ENCODE peak calls at places on chromosomes 5 and 9, in nine cellular contexts. P is lower lobe of right lung; Y is aorta; R is CD8-positive, alpha-beta memory T cell; X is neuronal stem cell; N is foreskin keratinocyte; B is A549; K is upper lobe of right lung; W is H9. F is an unnamed sample.

GRCh38 chr5:172283020-172283861 is at the start of gene UBTD2:
- DNase-seq in P (peak), Y (peak), R (peak), X (peak), N (peak), B (peak), K (peak), W (peak), F (peak)

GRCh38 chr5:148382961-148383360 is 797 bp upstream of the FBXO38 start:
- DNase-seq in P (no peak), Y (no peak), R (no peak), X (no peak), N (no peak), B (no peak), K (no peak), W (no peak), F (no peak)

GRCh38 chr9:101435601-101436079 is at the start of gene ALDOB:
- DNase-seq in P (no peak), Y (no peak), R (no peak), X (no peak), N (no peak), B (no peak), K (no peak), W (no peak), F (no peak)

GRCh38 chr9:15373201-15373530 is 49.5 kb upstream of the SNAPC3 start:
- DNase-seq in P (no peak), Y (no peak), R (no peak), X (no peak), N (no peak), B (no peak), K (no peak), W (no peak), F (no peak)

GRCh38 chr5:75686480-75686879 is 30.8 kb downstream of the POC5 start:
- DNase-seq in P (no peak), Y (no peak), R (no peak), X (no peak), N (no peak), B (no peak), K (no peak), W (no peak), F (no peak)

GRCh38 chr5:152462021-152462721 is 57.1 kb upstream of the NMUR2 start:
- DNase-seq in P (no peak), Y (no peak), R (no peak), X (no peak), N (no peak), B (peak), K (no peak), W (no peak), F (no peak)

GRCh38 chr5:148011407-148012124 is 52.2 kb upstream of the SPINK5 start:
- DNase-seq in P (no peak), Y (no peak), R (no peak), X (no peak), N (peak), B (no peak), K (no peak), W (no peak), F (peak)

GRCh38 chr5:143024227-143024920 is 254.2 kb downstream of the ARHGAP26 start:
- DNase-seq in P (no peak), Y (no peak), R (no peak), X (no peak), N (no peak), B (no peak), K (no peak), W (no peak), F (no peak)

GRCh38 chr9:36835271-36835996 is 198.6 kb downstream of the PAX5 start:
- DNase-seq in P (no peak), Y (no peak), R (no peak), X (no peak), N (no peak), B (no peak), K (peak), W (no peak), F (no peak)

GRCh38 chr5:2686725-2687124 is 64.8 kb downstream of the IRX2 start:
- DNase-seq in P (no peak), Y (no peak), R (no peak), X (no peak), N (no peak), B (no peak), K (no peak), W (peak), F (no peak)

GRCh38 chr5:132190161-132190817 is 37.4 kb downstream of the P4HA2 start:
- DNase-seq in P (no peak), Y (no peak), R (no peak), X (peak), N (peak), B (peak), K (no peak), W (peak), F (peak)

GRCh38 chr9:81538929-81539716 is 150.2 kb downstream of the TLE1 start:
- DNase-seq in P (no peak), Y (no peak), R (no peak), X (no peak), N (no peak), B (no peak), K (no peak), W (no peak), F (no peak)

GRCh38 chr5:16809816-16810502 is 126.1 kb downstream of the MYO10 start:
- DNase-seq in P (peak), Y (no peak), R (no peak), X (no peak), N (no peak), B (no peak), K (no peak), W (no peak), F (no peak)

GRCh38 chr9:87640385-87640795 is 85.5 kb upstream of the CTSL start:
- DNase-seq in P (no peak), Y (no peak), R (no peak), X (no peak), N (no peak), B (no peak), K (no peak), W (no peak), F (no peak)

GRCh38 chr9:76414656-76415055 is 20.4 kb upstream of the RFK start:
- DNase-seq in P (no peak), Y (no peak), R (no peak), X (no peak), N (no peak), B (no peak), K (no peak), W (no peak), F (no peak)

GRCh38 chr9:111961575-111961974 is 65.0 kb downstream of the UGCG start:
- DNase-seq in P (no peak), Y (no peak), R (no peak), X (no peak), N (peak), B (no peak), K (no peak), W (no peak), F (no peak)

GRCh38 chr5:170752257-170753215 is 31.0 kb upstream of the GABRP start:
- DNase-seq in P (no peak), Y (no peak), R (no peak), X (no peak), N (peak), B (no peak), K (no peak), W (peak), F (no peak)

GRCh38 chr9:14238518-14238917 is 75.4 kb downstream of the NFIB start:
- DNase-seq in P (no peak), Y (no peak), R (no peak), X (peak), N (peak), B (peak), K (no peak), W (peak), F (peak)

GRCh38 chr5:96329886-96330531 is 103.0 kb downstream of the PCSK1 start:
- DNase-seq in P (no peak), Y (no peak), R (no peak), X (no peak), N (no peak), B (no peak), K (no peak), W (no peak), F (peak)

GRCh38 chr5:157471709-157472108 is 11.7 kb downstream of the NIPAL4 start:
- DNase-seq in P (no peak), Y (no peak), R (no peak), X (no peak), N (no peak), B (peak), K (no peak), W (peak), F (peak)

GRCh38 chr5:106873558-106873957 is 797.2 kb downstream of the EFNA5 start:
- DNase-seq in P (no peak), Y (no peak), R (no peak), X (no peak), N (peak), B (no peak), K (no peak), W (no peak), F (peak)

GRCh38 chr9:6576930-6577329 is 68.6 kb downstream of the GLDC start:
- DNase-seq in P (no peak), Y (no peak), R (no peak), X (no peak), N (no peak), B (no peak), K (no peak), W (no peak), F (no peak)

GRCh38 chr5:59999056-59999455 is 105.5 kb upstream of the PDE4D start:
- DNase-seq in P (no peak), Y (no peak), R (no peak), X (no peak), N (peak), B (no peak), K (no peak), W (no peak), F (no peak)

GRCh38 chr5:139561655-139562451 is 714 bp downstream of the UBE2D2 start:
- DNase-seq in P (peak), Y (peak), R (no peak), X (no peak), N (peak), B (peak), K (peak), W (peak), F (peak)

GRCh38 chr5:5273398-5273797 is 133.3 kb downstream of the ADAMTS16 start:
- DNase-seq in P (no peak), Y (no peak), R (no peak), X (no peak), N (no peak), B (no peak), K (no peak), W (no peak), F (no peak)

GRCh38 chr5:18553269-18553668 is 919.0 kb downstream of the TAF11L14 start:
- DNase-seq in P (no peak), Y (no peak), R (no peak), X (no peak), N (peak), B (peak), K (no peak), W (no peak), F (peak)

GRCh38 chr5:53249529-53249928 is 140.0 kb upstream of the MOCS2 start:
- DNase-seq in P (no peak), Y (no peak), R (no peak), X (no peak), N (peak), B (peak), K (no peak), W (no peak), F (peak)

GRCh38 chr5:173911623-173912022 is 23.5 kb downstream of the CPEB4 start:
- DNase-seq in P (no peak), Y (no peak), R (no peak), X (no peak), N (no peak), B (no peak), K (no peak), W (no peak), F (no peak)

GRCh38 chr5:134445841-134446818 is 34.4 kb upstream of the CDKN2AIPNL start:
- DNase-seq in P (no peak), Y (no peak), R (no peak), X (no peak), N (no peak), B (no peak), K (peak), W (no peak), F (no peak)

GRCh38 chr9:135028956-135029355 is 58.5 kb upstream of the OLFM1 start:
- DNase-seq in P (no peak), Y (no peak), R (peak), X (no peak), N (no peak), B (no peak), K (no peak), W (no peak), F (no peak)

GRCh38 chr9:73137286-73137899 is 14.3 kb upstream of the ANXA1 start:
- DNase-seq in P (no peak), Y (no peak), R (no peak), X (no peak), N (peak), B (no peak), K (no peak), W (no peak), F (no peak)

GRCh38 chr5:61311056-61311455 is 21.0 kb upstream of the ZSWIM6 start:
- DNase-seq in P (no peak), Y (no peak), R (no peak), X (no peak), N (no peak), B (no peak), K (no peak), W (peak), F (no peak)

GRCh38 chr5:61308699-61309098 is 23.4 kb upstream of the ZSWIM6 start:
- DNase-seq in P (no peak), Y (no peak), R (no peak), X (no peak), N (no peak), B (no peak), K (no peak), W (no peak), F (no peak)

GRCh38 chr5:61309115-61309514 is 22.9 kb upstream of the ZSWIM6 start:
- DNase-seq in P (no peak), Y (no peak), R (no peak), X (no peak), N (no peak), B (no peak), K (no peak), W (no peak), F (no peak)

GRCh38 chr5:61313960-61314681 is 17.9 kb upstream of the ZSWIM6 start:
- DNase-seq in P (no peak), Y (peak), R (no peak), X (no peak), N (peak), B (no peak), K (no peak), W (no peak), F (peak)

GRCh38 chr5:61311836-61312808 is 19.9 kb upstream of the ZSWIM6 start:
- DNase-seq in P (no peak), Y (no peak), R (no peak), X (no peak), N (peak), B (no peak), K (no peak), W (no peak), F (peak)
- H3K27ac ChIP-seq in P (no peak), Y (peak), R (no peak), X (no peak), N (no peak), B (peak), K (no peak), W (no peak), F (no peak)

GRCh38 chr5:177090813-177091212 is 4.1 kb downstream of the FGFR4 start:
- DNase-seq in P (no peak), Y (no peak), R (no peak), X (no peak), N (no peak), B (no peak), K (no peak), W (no peak), F (no peak)
- H3K27ac ChIP-seq in P (no peak), Y (no peak), R (no peak), X (no peak), N (no peak), B (no peak), K (no peak), W (no peak), F (no peak)

GRCh38 chr5:149747141-149747832 is 17.2 kb downstream of the PPARGC1B start:
- DNase-seq in P (peak), Y (no peak), R (no peak), X (no peak), N (peak), B (no peak), K (peak), W (no peak), F (peak)

GRCh38 chr5:149747833-149748366 is 17.8 kb downstream of the PPARGC1B start:
- DNase-seq in P (no peak), Y (no peak), R (no peak), X (no peak), N (no peak), B (no peak), K (no peak), W (no peak), F (peak)

GRCh38 chr5:149749481-149750365 is 19.6 kb downstream of the PPARGC1B start:
- DNase-seq in P (no peak), Y (no peak), R (no peak), X (no peak), N (peak), B (no peak), K (no peak), W (no peak), F (peak)

GRCh38 chr5:149750596-149750995 is 20.5 kb downstream of the PPARGC1B start:
- DNase-seq in P (no peak), Y (no peak), R (no peak), X (no peak), N (no peak), B (no peak), K (no peak), W (no peak), F (no peak)

DNA sequence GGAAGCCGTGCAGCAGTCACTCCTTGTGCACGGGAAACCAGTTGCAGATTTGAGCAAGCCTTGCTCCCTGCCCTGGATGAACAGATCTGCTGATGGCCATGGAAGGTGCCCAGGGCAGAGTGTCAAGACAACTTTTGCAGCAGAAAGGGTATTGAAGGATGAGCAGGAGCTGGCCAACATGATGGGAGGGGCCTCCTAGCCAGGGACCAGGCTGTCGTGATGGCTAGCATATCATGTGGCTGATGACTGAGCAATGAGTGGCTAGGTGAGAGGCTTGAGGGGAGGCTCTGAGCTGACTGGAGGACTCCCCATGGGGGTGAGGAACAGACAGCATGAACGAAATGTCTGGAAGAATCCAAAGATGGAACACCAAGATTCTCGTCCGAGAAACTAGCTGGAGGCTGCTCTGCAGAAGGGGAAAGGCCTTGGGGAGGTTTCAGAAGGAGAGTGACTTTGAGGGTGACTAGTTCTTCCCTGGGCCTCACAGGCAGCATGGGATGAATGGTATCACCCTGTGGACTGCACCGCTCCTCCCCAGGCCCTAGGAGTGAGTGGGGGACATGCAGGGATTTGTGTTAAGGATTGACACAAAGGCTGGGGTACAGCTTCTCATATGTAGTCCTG is 18.5 kb downstream of the PPARGC1B start:
- DNase-seq in P (no peak), Y (no peak), R (no peak), X (no peak), N (no peak), B (no peak), K (no peak), W (no peak), F (no peak)
- H3K27ac ChIP-seq in P (no peak), Y (no peak), R (no peak), X (no peak), N (no peak), B (no peak), K (no peak), W (no peak), F (peak)

DNA sequence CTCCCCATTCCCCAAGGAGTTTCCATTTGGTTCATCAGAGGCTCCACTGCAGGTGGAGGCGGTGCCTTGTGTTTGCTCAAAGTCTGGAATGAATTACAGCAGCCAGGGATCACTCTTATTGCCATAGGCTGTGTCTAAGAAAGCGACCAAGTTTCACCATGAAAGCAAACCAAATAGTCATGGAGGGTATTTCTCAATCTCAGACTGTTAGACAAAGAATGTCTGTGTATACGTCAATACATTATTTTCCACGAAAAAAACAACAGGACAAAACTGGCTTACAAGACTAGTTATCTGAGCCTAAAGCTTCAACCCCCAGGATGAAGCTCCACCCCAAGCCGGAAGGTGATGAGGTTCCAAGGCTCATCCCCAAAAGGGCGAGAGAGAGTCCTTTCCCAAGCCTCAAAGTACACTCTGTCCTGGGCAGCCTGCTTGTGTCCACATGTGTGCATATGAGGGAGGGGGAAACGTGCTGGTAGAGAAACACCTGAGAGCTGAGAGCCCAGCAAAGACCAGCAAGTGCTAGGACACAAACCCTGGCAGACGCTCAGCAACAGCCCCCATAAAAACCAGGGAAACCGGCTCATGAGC is 4.3 kb downstream of the B4GALT1 start:
- DNase-seq in P (peak), Y (no peak), R (no peak), X (no peak), N (peak), B (peak), K (no peak), W (no peak), F (no peak)
- H3K27ac ChIP-seq in P (peak), Y (no peak), R (peak), X (no peak), N (peak), B (peak), K (peak), W (no peak), F (peak)

GRCh38 chr9:116287721-116288120 is 134.1 kb downstream of the PAPPA start:
- DNase-seq in P (no peak), Y (no peak), R (no peak), X (no peak), N (no peak), B (no peak), K (no peak), W (no peak), F (no peak)

GRCh38 chr9:116282598-116282997 is 129.0 kb downstream of the PAPPA start:
- DNase-seq in P (no peak), Y (no peak), R (no peak), X (peak), N (no peak), B (no peak), K (no peak), W (no peak), F (no peak)

GRCh38 chr9:116286287-116286686 is 132.7 kb downstream of the PAPPA start:
- DNase-seq in P (no peak), Y (no peak), R (no peak), X (peak), N (no peak), B (no peak), K (no peak), W (peak), F (no peak)

GRCh38 chr9:116285320-116285719 is 131.7 kb downstream of the PAPPA start:
- DNase-seq in P (no peak), Y (no peak), R (no peak), X (no peak), N (no peak), B (no peak), K (no peak), W (peak), F (no peak)

DNA sequence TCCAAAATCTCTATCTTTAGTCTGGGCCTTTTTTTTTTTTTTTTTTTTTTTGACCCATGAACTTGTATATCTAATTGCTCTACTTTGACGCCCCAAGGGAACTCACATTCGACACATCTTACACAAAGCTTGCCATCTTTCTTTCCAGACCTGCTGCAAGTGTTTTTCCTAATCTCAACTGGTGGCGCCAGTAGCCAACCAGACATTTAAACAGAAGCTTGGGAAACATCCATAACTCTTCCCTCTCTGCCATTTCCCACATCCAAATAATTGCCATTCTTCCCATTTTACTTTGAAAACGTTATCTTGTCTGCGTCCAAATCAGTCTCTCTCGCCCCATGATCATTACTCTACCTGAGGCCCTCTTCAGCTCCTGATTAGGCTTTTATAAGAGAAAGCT is 130.9 kb downstream of the PAPPA start:
- DNase-seq in P (no peak), Y (no peak), R (no peak), X (no peak), N (no peak), B (no peak), K (no peak), W (no peak), F (no peak)
- H3K27ac ChIP-seq in P (no peak), Y (no peak), R (no peak), X (no peak), N (no peak), B (peak), K (no peak), W (no peak), F (no peak)